ENCODE peak calls at places on chromosome 10, in nine cellular contexts. E is hypothalamus; B is effector CD4-positive, alpha-beta T cell; D is GM19239; M is uterus; Q is AG04450; K is left lung; O is activated T-cell treated with anti-CD3 and anti-CD28 coated beads, Interleukin-2, amount 50 U/mL, for 24 hours; V is brain microvascular endothelial cell. Z is an unnamed sample.

GRCh38 chr10:97601268-97602215 is 12.0 kb downstream of the C10orf62 start:
- DNase-seq in E (peak), B (no peak), D (no peak), M (no peak), Q (no peak), K (no peak), O (no peak), V (no peak), Z (no peak)

GRCh38 chr10:80497187-80498038 is 40.3 kb upstream of the SH2D4B start:
- DNase-seq in E (no peak), B (no peak), D (no peak), M (peak), Q (no peak), K (no peak), O (peak), V (peak), Z (no peak)

GRCh38 chr10:118287076-118287806 is 54.9 kb downstream of the FAM204A start:
- DNase-seq in E (no peak), B (no peak), D (no peak), M (no peak), Q (no peak), K (no peak), O (no peak), V (no peak), Z (no peak)

GRCh38 chr10:12499066-12499465 is 149.7 kb downstream of the CAMK1D start:
- DNase-seq in E (no peak), B (no peak), D (no peak), M (no peak), Q (no peak), K (no peak), O (no peak), V (no peak), Z (no peak)

GRCh38 chr10:15084502-15084922 is 4.1 kb downstream of the ACBD7 start:
- DNase-seq in E (no peak), B (no peak), D (no peak), M (peak), Q (peak), K (no peak), O (no peak), V (peak), Z (peak)

GRCh38 chr10:52212802-52213510 is 101.1 kb upstream of the DKK1 start:
- DNase-seq in E (no peak), B (no peak), D (no peak), M (no peak), Q (no peak), K (no peak), O (no peak), V (no peak), Z (no peak)

GRCh38 chr10:131561897-131562296 is 250.4 kb upstream of the TCERG1L start:
- DNase-seq in E (no peak), B (no peak), D (no peak), M (no peak), Q (no peak), K (no peak), O (no peak), V (no peak), Z (peak)

GRCh38 chr10:31587691-31588090 is 268.7 kb downstream of the ZEB1 start:
- DNase-seq in E (no peak), B (no peak), D (no peak), M (no peak), Q (no peak), K (no peak), O (no peak), V (no peak), Z (no peak)

GRCh38 chr10:86153751-86154150 is 212.8 kb downstream of the GRID1 start:
- DNase-seq in E (no peak), B (no peak), D (no peak), M (no peak), Q (no peak), K (no peak), O (no peak), V (no peak), Z (no peak)

GRCh38 chr10:45008524-45009161 is 7.9 kb downstream of the ZNF22 start:
- DNase-seq in E (no peak), B (no peak), D (peak), M (no peak), Q (peak), K (no peak), O (no peak), V (peak), Z (peak)

GRCh38 chr10:123135415-123136141 is at the start of gene HMX3:
- DNase-seq in E (no peak), B (peak), D (no peak), M (no peak), Q (no peak), K (no peak), O (peak), V (no peak), Z (no peak)

GRCh38 chr10:132364594-132364970 is 32.4 kb upstream of the PWWP2B start:
- DNase-seq in E (no peak), B (no peak), D (no peak), M (peak), Q (no peak), K (peak), O (no peak), V (no peak), Z (no peak)

GRCh38 chr10:20276127-20276979 is 460.1 kb downstream of the PLXDC2 start:
- DNase-seq in E (no peak), B (no peak), D (no peak), M (no peak), Q (no peak), K (no peak), O (no peak), V (no peak), Z (peak)

GRCh38 chr10:122116331-122116730 is 127.4 kb downstream of the TACC2 start:
- DNase-seq in E (no peak), B (no peak), D (no peak), M (no peak), Q (peak), K (no peak), O (no peak), V (peak), Z (no peak)

GRCh38 chr10:73577788-73578187 is 13.4 kb downstream of the USP54 start:
- DNase-seq in E (no peak), B (no peak), D (no peak), M (peak), Q (no peak), K (no peak), O (no peak), V (no peak), Z (no peak)

GRCh38 chr10:44334621-44335184 is 50.2 kb downstream of the CXCL12 start:
- DNase-seq in E (no peak), B (no peak), D (no peak), M (peak), Q (peak), K (no peak), O (no peak), V (peak), Z (no peak)

GRCh38 chr10:51950996-51951392 is 251.6 kb upstream of the CSTF2T start:
- DNase-seq in E (no peak), B (no peak), D (no peak), M (no peak), Q (no peak), K (no peak), O (no peak), V (no peak), Z (no peak)

GRCh38 chr10:58027431-58027830 is 240.3 kb downstream of the IPMK start:
- DNase-seq in E (no peak), B (no peak), D (no peak), M (no peak), Q (no peak), K (no peak), O (no peak), V (peak), Z (no peak)

GRCh38 chr10:133528845-133529575 is 1.8 kb downstream of the CYP2E1 start:
- DNase-seq in E (no peak), B (no peak), D (no peak), M (no peak), Q (no peak), K (no peak), O (peak), V (peak), Z (no peak)

GRCh38 chr10:106615081-106615480 is 549.4 kb downstream of the SORCS1 start:
- DNase-seq in E (no peak), B (no peak), D (no peak), M (no peak), Q (no peak), K (no peak), O (no peak), V (peak), Z (no peak)

GRCh38 chr10:86343761-86344160 is 22.8 kb downstream of the GRID1 start:
- DNase-seq in E (no peak), B (no peak), D (no peak), M (no peak), Q (no peak), K (no peak), O (peak), V (no peak), Z (no peak)

GRCh38 chr10:124470544-124471449 is 9.2 kb downstream of the LHPP start:
- DNase-seq in E (no peak), B (no peak), D (no peak), M (no peak), Q (no peak), K (no peak), O (no peak), V (no peak), Z (no peak)

GRCh38 chr10:102281103-102281502 is 35.8 kb downstream of the GBF1 start:
- DNase-seq in E (no peak), B (no peak), D (no peak), M (no peak), Q (peak), K (no peak), O (no peak), V (no peak), Z (no peak)

Z was measured in NCI-H774.